ENCODE peak calls at places on chromosome 19, in seven cellular contexts. One of them, this sample, is unnamed. For H3K9me3 and H3K4me1, the result is how much of the 10 kb centered on the place peaks cover.

GRCh38 chr19:50479761-50480251 is 3.2 kb upstream of the GARIN5A start:
- DNase-seq in IMR-90: no peak
- DNase-seq in cardiac muscle cell: no peak
- DNase-seq in mucosa of descending colon: no peak
- DNase-seq in A549: no peak
- DNase-seq in tibial nerve: no peak
- DNase-seq in Peyer's patch: no peak
- DNase-seq in this sample: no peak

GRCh38 chr19:49690656-49691242 is at the start of gene CPT1C:
- DNase-seq in cardiac muscle cell: peak
- DNase-seq in IMR-90: peak
- DNase-seq in mucosa of descending colon: no peak
- DNase-seq in tibial nerve: peak
- DNase-seq in Peyer's patch: peak
- DNase-seq in A549: no peak
- DNase-seq in this sample: peak

GRCh38 chr19:45812297-45812696 is 2.8 kb downstream of the RSPH6A start:
- DNase-seq in tibial nerve: no peak
- DNase-seq in A549: no peak
- DNase-seq in cardiac muscle cell: no peak
- DNase-seq in IMR-90: no peak
- DNase-seq in Peyer's patch: no peak
- DNase-seq in mucosa of descending colon: no peak
- DNase-seq in this sample: no peak

GRCh38 chr19:51020988-51021651 is 1.6 kb upstream of the KLK10 start:
- DNase-seq in Peyer's patch: no peak
- DNase-seq in A549: peak
- DNase-seq in cardiac muscle cell: peak
- DNase-seq in tibial nerve: no peak
- DNase-seq in IMR-90: peak
- DNase-seq in mucosa of descending colon: no peak
- DNase-seq in this sample: peak

GRCh38 chr19:43700368-43701015 is 15.4 kb upstream of the IRGC start:
- DNase-seq in mucosa of descending colon: peak
- DNase-seq in tibial nerve: peak
- DNase-seq in A549: no peak
- DNase-seq in Peyer's patch: peak
- DNase-seq in IMR-90: peak
- DNase-seq in cardiac muscle cell: peak
- DNase-seq in this sample: no peak

GRCh38 chr19:41882568-41883462 is at the start of gene ARHGEF1:
- DNase-seq in Peyer's patch: peak
- DNase-seq in mucosa of descending colon: peak
- DNase-seq in IMR-90: no peak
- DNase-seq in A549: peak
- DNase-seq in tibial nerve: no peak
- DNase-seq in cardiac muscle cell: peak
- DNase-seq in this sample: peak

GRCh38 chr19:3029070-3029923 is at the start of gene TLE2:
- DNase-seq in Peyer's patch: no peak
- DNase-seq in tibial nerve: no peak
- DNase-seq in mucosa of descending colon: no peak
- DNase-seq in IMR-90: no peak
- DNase-seq in cardiac muscle cell: no peak
- DNase-seq in A549: no peak
- DNase-seq in this sample: no peak

GRCh38 chr19:45311640-45312039 is 11.0 kb downstream of the CKM start:
- DNase-seq in tibial nerve: no peak
- DNase-seq in IMR-90: no peak
- DNase-seq in A549: no peak
- DNase-seq in cardiac muscle cell: no peak
- DNase-seq in Peyer's patch: no peak
- DNase-seq in mucosa of descending colon: no peak
- DNase-seq in this sample: no peak

GRCh38 chr19:29216021-29216420 is 3.1 kb upstream of the UQCRFS1 start:
- DNase-seq in cardiac muscle cell: no peak
- DNase-seq in A549: no peak
- DNase-seq in IMR-90: no peak
- DNase-seq in mucosa of descending colon: no peak
- DNase-seq in tibial nerve: no peak
- DNase-seq in Peyer's patch: no peak
- DNase-seq in this sample: no peak

GRCh38 chr19:28213476-28214082 is 999.4 kb downstream of the UQCRFS1 start:
- DNase-seq in tibial nerve: no peak
- DNase-seq in IMR-90: no peak
- DNase-seq in A549: no peak
- DNase-seq in Peyer's patch: no peak
- DNase-seq in mucosa of descending colon: no peak
- DNase-seq in cardiac muscle cell: no peak
- DNase-seq in this sample: no peak

GRCh38 chr19:42113641-42114348 is 18.5 kb downstream of the POU2F2 start:
- DNase-seq in cardiac muscle cell: peak
- DNase-seq in mucosa of descending colon: no peak
- DNase-seq in Peyer's patch: peak
- DNase-seq in tibial nerve: no peak
- DNase-seq in A549: peak
- DNase-seq in IMR-90: peak
- DNase-seq in this sample: no peak

GRCh38 chr19:39858541-39858940 is 12.4 kb upstream of the FBL start:
- DNase-seq in A549: no peak
- DNase-seq in IMR-90: peak
- DNase-seq in tibial nerve: no peak
- DNase-seq in mucosa of descending colon: no peak
- DNase-seq in Peyer's patch: peak
- DNase-seq in cardiac muscle cell: no peak
- DNase-seq in this sample: peak

GRCh38 chr19:38792250-38793111 is 3.5 kb downstream of the LGALS7B start:
- DNase-seq in mucosa of descending colon: peak
- DNase-seq in tibial nerve: no peak
- DNase-seq in A549: no peak
- DNase-seq in IMR-90: no peak
- DNase-seq in cardiac muscle cell: peak
- DNase-seq in Peyer's patch: peak
- DNase-seq in this sample: no peak

GRCh38 chr19:1220452-1221037 is 15.0 kb downstream of the STK11 start:
- DNase-seq in mucosa of descending colon: no peak
- DNase-seq in Peyer's patch: no peak
- DNase-seq in tibial nerve: no peak
- DNase-seq in IMR-90: no peak
- DNase-seq in A549: no peak
- DNase-seq in cardiac muscle cell: no peak
- DNase-seq in this sample: no peak

GRCh38 chr19:40217027-40217810 is 965 bp downstream of the TTC9B start:
- DNase-seq in IMR-90: no peak
- DNase-seq in tibial nerve: no peak
- DNase-seq in cardiac muscle cell: no peak
- DNase-seq in A549: peak
- DNase-seq in Peyer's patch: peak
- DNase-seq in mucosa of descending colon: peak
- DNase-seq in this sample: peak

GRCh38 chr19:46786236-46787039 is 2.0 kb downstream of the SLC1A5 start:
- DNase-seq in cardiac muscle cell: peak
- DNase-seq in tibial nerve: peak
- DNase-seq in Peyer's patch: peak
- DNase-seq in A549: peak
- DNase-seq in mucosa of descending colon: peak
- DNase-seq in IMR-90: peak
- DNase-seq in this sample: peak

GRCh38 chr19:1488282-1488601 is 1.9 kb downstream of the PCSK4 start:
- DNase-seq in Peyer's patch: no peak
- DNase-seq in A549: no peak
- DNase-seq in cardiac muscle cell: no peak
- DNase-seq in IMR-90: no peak
- DNase-seq in tibial nerve: no peak
- DNase-seq in mucosa of descending colon: no peak
- DNase-seq in this sample: no peak

GRCh38 chr19:58559275-58560006 is 1.0 kb upstream of the UBE2M start:
- DNase-seq in cardiac muscle cell: peak
- DNase-seq in A549: peak
- DNase-seq in mucosa of descending colon: peak
- DNase-seq in tibial nerve: peak
- DNase-seq in Peyer's patch: peak
- DNase-seq in IMR-90: peak
- DNase-seq in this sample: peak

GRCh38 chr19:49421039-49421877 is 2.0 kb downstream of the PTH2 start:
- DNase-seq in IMR-90: peak
- DNase-seq in Peyer's patch: peak
- DNase-seq in tibial nerve: no peak
- DNase-seq in cardiac muscle cell: peak
- DNase-seq in mucosa of descending colon: no peak
- DNase-seq in A549: no peak
- DNase-seq in this sample: peak

GRCh38 chr19:44757057-44757734 is 8.7 kb downstream of the BCL3 start:
- DNase-seq in tibial nerve: peak
- DNase-seq in cardiac muscle cell: peak
- DNase-seq in Peyer's patch: no peak
- DNase-seq in mucosa of descending colon: no peak
- DNase-seq in IMR-90: peak
- DNase-seq in A549: no peak
- DNase-seq in this sample: no peak

GRCh38 chr19:982567-983170 is 1.5 kb upstream of the WDR18 start:
- DNase-seq in IMR-90: peak
- DNase-seq in cardiac muscle cell: peak
- DNase-seq in tibial nerve: no peak
- DNase-seq in A549: peak
- DNase-seq in mucosa of descending colon: peak
- DNase-seq in Peyer's patch: peak
- DNase-seq in this sample: peak

GRCh38 chr19:40763963-40764362 is 11.4 kb upstream of the MIA start:
- DNase-seq in mucosa of descending colon: no peak
- DNase-seq in Peyer's patch: no peak
- DNase-seq in tibial nerve: no peak
- DNase-seq in cardiac muscle cell: no peak
- DNase-seq in A549: no peak
- DNase-seq in IMR-90: no peak
- DNase-seq in this sample: no peak

GRCh38 chr19:15161028-15161984 is 39.5 kb downstream of the NOTCH3 start:
- DNase-seq in mucosa of descending colon: no peak
- DNase-seq in tibial nerve: no peak
- DNase-seq in Peyer's patch: peak
- DNase-seq in cardiac muscle cell: no peak
- DNase-seq in IMR-90: peak
- DNase-seq in A549: peak
- DNase-seq in this sample: peak

GRCh38 chr19:46896076-46896794 is 35.4 kb downstream of the ARHGAP35 start:
- DNase-seq in tibial nerve: no peak
- DNase-seq in mucosa of descending colon: no peak
- DNase-seq in A549: no peak
- DNase-seq in Peyer's patch: no peak
- DNase-seq in IMR-90: no peak
- DNase-seq in cardiac muscle cell: no peak
- DNase-seq in this sample: no peak

GRCh38 chr19:47447470-47448359 is 24.0 kb downstream of the SLC8A2 start:
- DNase-seq in Peyer's patch: no peak
- DNase-seq in A549: peak
- DNase-seq in cardiac muscle cell: peak
- DNase-seq in IMR-90: peak
- DNase-seq in tibial nerve: no peak
- DNase-seq in mucosa of descending colon: peak
- DNase-seq in this sample: peak

GRCh38 chr19:12244370-12244769 is 50.3 kb downstream of the ZNF44 start:
- DNase-seq in tibial nerve: no peak
- DNase-seq in A549: no peak
- DNase-seq in Peyer's patch: no peak
- DNase-seq in cardiac muscle cell: no peak
- DNase-seq in IMR-90: no peak
- DNase-seq in mucosa of descending colon: no peak
- DNase-seq in this sample: no peak

GRCh38 chr19:40799558-40800338 is 757 bp downstream of the EGLN2 start:
- DNase-seq in Peyer's patch: no peak
- DNase-seq in IMR-90: no peak
- DNase-seq in tibial nerve: no peak
- DNase-seq in mucosa of descending colon: peak
- DNase-seq in cardiac muscle cell: peak
- DNase-seq in A549: no peak
- DNase-seq in this sample: no peak

GRCh38 chr19:45075215-45076028 is 856 bp downstream of the ZNF296 start:
- DNase-seq in A549: peak
- DNase-seq in cardiac muscle cell: peak
- DNase-seq in mucosa of descending colon: peak
- DNase-seq in tibial nerve: no peak
- DNase-seq in IMR-90: no peak
- DNase-seq in Peyer's patch: peak
- DNase-seq in this sample: peak

GRCh38 chr19:16021796-16022195 is 54.5 kb upstream of the TPM4 start:
- DNase-seq in A549: no peak
- DNase-seq in mucosa of descending colon: no peak
- DNase-seq in cardiac muscle cell: no peak
- DNase-seq in Peyer's patch: no peak
- DNase-seq in IMR-90: no peak
- DNase-seq in tibial nerve: no peak
- DNase-seq in this sample: no peak

GRCh38 chr19:35729763-35730162 is 12.0 kb downstream of the KMT2B start:
- DNase-seq in mucosa of descending colon: no peak
- DNase-seq in Peyer's patch: no peak
- DNase-seq in tibial nerve: no peak
- DNase-seq in A549: no peak
- DNase-seq in IMR-90: no peak
- DNase-seq in cardiac muscle cell: no peak
- DNase-seq in this sample: no peak

GRCh38 chr19:10222201-10222890 is 8.8 kb downstream of the S1PR2 start:
- DNase-seq in tibial nerve: no peak
- DNase-seq in IMR-90: no peak
- DNase-seq in A549: no peak
- DNase-seq in mucosa of descending colon: no peak
- DNase-seq in Peyer's patch: no peak
- DNase-seq in cardiac muscle cell: no peak
- DNase-seq in this sample: no peak
- H3K9me3 ChIP-seq in tibial nerve: under half
- H3K9me3 ChIP-seq in IMR-90: under half
- H3K9me3 ChIP-seq in A549: under half
- H3K9me3 ChIP-seq in mucosa of descending colon: under half
- H3K9me3 ChIP-seq in Peyer's patch: under half
- H3K9me3 ChIP-seq in cardiac muscle cell: under half
- H3K9me3 ChIP-seq in this sample: under half

GRCh38 chr19:33268162-33268991 is 34.0 kb downstream of the CEBPA start:
- DNase-seq in A549: no peak
- DNase-seq in cardiac muscle cell: no peak
- DNase-seq in Peyer's patch: no peak
- DNase-seq in IMR-90: no peak
- DNase-seq in mucosa of descending colon: peak
- DNase-seq in tibial nerve: no peak
- DNase-seq in this sample: no peak
- H3K4me1 ChIP-seq in A549: under half
- H3K4me1 ChIP-seq in cardiac muscle cell: under half
- H3K4me1 ChIP-seq in Peyer's patch: under half
- H3K4me1 ChIP-seq in IMR-90: under half
- H3K4me1 ChIP-seq in mucosa of descending colon: under half
- H3K4me1 ChIP-seq in tibial nerve: under half
- H3K4me1 ChIP-seq in this sample: under half

GRCh38 chr19:22783651-22784050 is 300 bp downstream of the ZNF99 start:
- DNase-seq in mucosa of descending colon: no peak
- DNase-seq in A549: no peak
- DNase-seq in IMR-90: no peak
- DNase-seq in tibial nerve: no peak
- DNase-seq in Peyer's patch: no peak
- DNase-seq in cardiac muscle cell: no peak
- DNase-seq in this sample: no peak
- H3K9me3 ChIP-seq in mucosa of descending colon: half or more
- H3K9me3 ChIP-seq in A549: under half
- H3K9me3 ChIP-seq in IMR-90: under half
- H3K9me3 ChIP-seq in tibial nerve: under half
- H3K9me3 ChIP-seq in Peyer's patch: under half
- H3K9me3 ChIP-seq in cardiac muscle cell: under half
- H3K9me3 ChIP-seq in this sample: under half

GRCh38 chr19:6105444-6105843 is 4.9 kb downstream of the RFX2 start:
- DNase-seq in cardiac muscle cell: no peak
- DNase-seq in IMR-90: no peak
- DNase-seq in tibial nerve: no peak
- DNase-seq in mucosa of descending colon: no peak
- DNase-seq in A549: no peak
- DNase-seq in Peyer's patch: no peak
- DNase-seq in this sample: no peak
- H3K4me1 ChIP-seq in cardiac muscle cell: under half
- H3K4me1 ChIP-seq in IMR-90: under half
- H3K4me1 ChIP-seq in tibial nerve: under half
- H3K4me1 ChIP-seq in mucosa of descending colon: under half
- H3K4me1 ChIP-seq in A549: under half
- H3K4me1 ChIP-seq in Peyer's patch: under half
- H3K4me1 ChIP-seq in this sample: under half